ENCODE peak calls at places on chromosomes 16 and 17, in eight cellular contexts. L is C1 segment of cervical spinal cord, F is erythroblast, E is activated gamma-delta T cell treated with Interleukin-2 at 50 U/mL for 16 hours, C is NCI-H774, A is gastrocnemius medialis, O is RKO, B is ovary. R is an unnamed sample.

GRCh38 chr17:58007781-58008706 is 998 bp upstream of the SRSF1 start:
- DNase-seq in L (no peak), F (no peak), E (no peak), C (no peak), A (no peak), O (no peak), B (no peak), R (peak)

GRCh38 chr16:68592466-68593337 is 52.4 kb upstream of the CDH3 start:
- DNase-seq in L (no peak), F (peak), E (no peak), C (no peak), A (no peak), O (peak), B (no peak), R (no peak)

GRCh38 chr17:28689011-28689410 is 22.7 kb downstream of the PROCA1 start:
- DNase-seq in L (no peak), F (no peak), E (no peak), C (no peak), A (no peak), O (no peak), B (no peak), R (no peak)

GRCh38 chr17:68771867-68772515 is 170.8 kb upstream of the FAM20A start:
- DNase-seq in L (peak), F (peak), E (no peak), C (peak), A (no peak), O (peak), B (peak), R (no peak)

GRCh38 chr17:64964796-64965195 is 45.5 kb upstream of the LRRC37A3 start:
- DNase-seq in L (no peak), F (no peak), E (no peak), C (no peak), A (no peak), O (peak), B (no peak), R (no peak)

GRCh38 chr16:15536813-15537212 is 102.4 kb downstream of the BMERB1 start:
- DNase-seq in L (no peak), F (no peak), E (no peak), C (no peak), A (no peak), O (no peak), B (no peak), R (no peak)

GRCh38 chr17:6517017-6517416 is 39.3 kb downstream of the PITPNM3 start:
- DNase-seq in L (no peak), F (no peak), E (no peak), C (no peak), A (no peak), O (no peak), B (no peak), R (no peak)

GRCh38 chr17:66152756-66153155 is 39.2 kb downstream of the CEP112 start:
- DNase-seq in L (no peak), F (no peak), E (no peak), C (no peak), A (no peak), O (no peak), B (no peak), R (no peak)

GRCh38 chr16:12120331-12120981 is 143.9 kb downstream of the SNX29 start:
- DNase-seq in L (no peak), F (no peak), E (no peak), C (no peak), A (peak), O (no peak), B (peak), R (no peak)

GRCh38 chr16:8645831-8646230 is 24.3 kb downstream of the METTL22 start:
- DNase-seq in L (no peak), F (peak), E (no peak), C (no peak), A (no peak), O (no peak), B (no peak), R (no peak)

GRCh38 chr17:76078859-76079576 is at the start of gene ZACN:
- DNase-seq in L (no peak), F (no peak), E (no peak), C (peak), A (no peak), O (no peak), B (no peak), R (no peak)

GRCh38 chr16:46916980-46917379 is 32.8 kb downstream of the GPT2 start:
- DNase-seq in L (no peak), F (peak), E (no peak), C (no peak), A (no peak), O (peak), B (no peak), R (no peak)

GRCh38 chr17:6724009-6724408 is 10.8 kb upstream of the SLC13A5 start:
- DNase-seq in L (no peak), F (no peak), E (no peak), C (no peak), A (no peak), O (no peak), B (no peak), R (no peak)

GRCh38 chr16:89507219-89507833 is 877 bp upstream of the SPG7 start:
- DNase-seq in L (no peak), F (peak), E (no peak), C (no peak), A (no peak), O (peak), B (no peak), R (no peak)

GRCh38 chr17:35519442-35519841 is 18.0 kb downstream of the SLFN12L start:
- DNase-seq in L (no peak), F (no peak), E (no peak), C (peak), A (no peak), O (no peak), B (no peak), R (no peak)

GRCh38 chr17:42814633-42815399 is 9.3 kb downstream of the BECN1 start:
- DNase-seq in L (no peak), F (no peak), E (no peak), C (no peak), A (no peak), O (no peak), B (no peak), R (no peak)

GRCh38 chr17:31197991-31198390 is 99.0 kb downstream of the OMG start:
- DNase-seq in L (no peak), F (peak), E (no peak), C (no peak), A (no peak), O (peak), B (no peak), R (no peak)

GRCh38 chr17:10699861-10700260 is 2.5 kb downstream of the ADPRM start:
- DNase-seq in L (no peak), F (no peak), E (no peak), C (no peak), A (no peak), O (no peak), B (no peak), R (no peak)

GRCh38 chr17:50267074-50267841 is 7.0 kb upstream of the TMEM92 start:
- DNase-seq in L (no peak), F (no peak), E (no peak), C (no peak), A (no peak), O (no peak), B (peak), R (no peak)

GRCh38 chr17:61425682-61426481 is 26.2 kb downstream of the TBX2 start:
- DNase-seq in L (no peak), F (no peak), E (no peak), C (no peak), A (no peak), O (no peak), B (no peak), R (no peak)

GRCh38 chr17:80938556-80938955 is 53.1 kb upstream of the CHMP6 start:
- DNase-seq in L (no peak), F (no peak), E (peak), C (no peak), A (no peak), O (no peak), B (no peak), R (no peak)

GRCh38 chr17:37485938-37486570 is 3.6 kb upstream of the DUSP14 start:
- DNase-seq in L (no peak), F (no peak), E (no peak), C (no peak), A (no peak), O (no peak), B (no peak), R (no peak)

GRCh38 chr17:80441133-80441578 is 26.2 kb downstream of the ENDOV start:
- DNase-seq in L (no peak), F (peak), E (peak), C (no peak), A (no peak), O (peak), B (no peak), R (peak)

GRCh38 chr16:23496826-23497542 is 13.3 kb downstream of the GGA2 start:
- DNase-seq in L (no peak), F (no peak), E (no peak), C (no peak), A (peak), O (no peak), B (peak), R (no peak)

GRCh38 chr16:1081734-1082265 is 9.3 kb downstream of the SSTR5 start:
- DNase-seq in L (no peak), F (no peak), E (no peak), C (no peak), A (no peak), O (no peak), B (no peak), R (no peak)

GRCh38 chr17:80892019-80892855 is 99.4 kb upstream of the CHMP6 start:
- DNase-seq in L (no peak), F (peak), E (peak), C (no peak), A (peak), O (peak), B (peak), R (no peak)

GRCh38 chr16:31465788-31466370 is 6.1 kb upstream of the TGFB1I1 start:
- DNase-seq in L (no peak), F (no peak), E (no peak), C (no peak), A (no peak), O (no peak), B (no peak), R (no peak)

GRCh38 chr17:50605434-50605833 is 29.2 kb upstream of the ABCC3 start:
- DNase-seq in L (no peak), F (no peak), E (no peak), C (no peak), A (no peak), O (no peak), B (no peak), R (no peak)

GRCh38 chr17:48553190-48553547 is 8.3 kb upstream of the HOXB2 start:
- DNase-seq in L (no peak), F (no peak), E (no peak), C (no peak), A (no peak), O (no peak), B (no peak), R (no peak)

GRCh38 chr16:85720319-85720637 is 30.6 kb downstream of the C16orf74 start:
- DNase-seq in L (no peak), F (no peak), E (no peak), C (no peak), A (peak), O (no peak), B (no peak), R (no peak)

GRCh38 chr16:52405441-52405840 is 141.5 kb downstream of the TOX3 start:
- DNase-seq in L (no peak), F (no peak), E (no peak), C (no peak), A (no peak), O (no peak), B (no peak), R (no peak)

GRCh38 chr17:77110006-77110374 is 30.8 kb upstream of the SEC14L1 start:
- DNase-seq in L (no peak), F (no peak), E (no peak), C (no peak), A (peak), O (no peak), B (no peak), R (no peak)

GRCh38 chr17:28908640-28909098 is 5.8 kb upstream of the DHRS13 start:
- DNase-seq in L (no peak), F (no peak), E (no peak), C (no peak), A (no peak), O (no peak), B (peak), R (no peak)

GRCh38 chr17:2030779-2031163 is 818 bp downstream of the DPH1 start:
- DNase-seq in L (no peak), F (peak), E (no peak), C (no peak), A (no peak), O (no peak), B (no peak), R (no peak)

GRCh38 chr17:38844261-38844757 is 9.2 kb downstream of the RPL23 start:
- DNase-seq in L (no peak), F (no peak), E (no peak), C (peak), A (no peak), O (no peak), B (no peak), R (no peak)

R was measured in mesothelial cell of epicardium.